ENCODE peak calls at places on chromosomes 7 and 10, in seven cellular contexts. J is T-helper 2 cell; B is LoVo; L is GM23248; R is activated CD4-positive, alpha-beta T cell treated with anti-CD3 and anti-CD28 coated beads, Interleukin-2, amount 50 U/mL, for 48 hours; X is AG08396; K is psoas muscle. V is an unnamed sample.

GRCh38 chr7:134701272-134701671 is 54.6 kb downstream of the BPGM start:
- DNase-seq in K (no peak), X (no peak), L (peak), B (no peak), R (no peak), J (no peak), V (peak)

GRCh38 chr7:46478046-46478445 is 557.0 kb upstream of the IGFBP3 start:
- DNase-seq in J (no peak), R (no peak), K (no peak), L (peak), B (peak), X (peak), V (peak)

GRCh38 chr7:4937411-4937810 is 21.6 kb downstream of the MMD2 start:
- DNase-seq in K (no peak), X (no peak), R (no peak), J (no peak), L (no peak), B (no peak), V (no peak)

GRCh38 chr10:72009062-72009429 is 44.9 kb downstream of the CHST3 start:
- DNase-seq in J (no peak), L (peak), K (no peak), X (no peak), R (no peak), B (no peak), V (no peak)

GRCh38 chr7:145848691-145849090 is 267.9 kb upstream of the CNTNAP2 start:
- DNase-seq in J (no peak), K (no peak), X (no peak), R (no peak), L (no peak), B (peak), V (no peak)

GRCh38 chr10:91610444-91610843 is 22.4 kb downstream of the PPP1R3C start:
- DNase-seq in J (no peak), B (no peak), L (peak), R (no peak), X (no peak), K (no peak), V (no peak)

GRCh38 chr7:151861881-151862280 is 15.0 kb downstream of the PRKAG2 start:
- DNase-seq in K (no peak), X (no peak), R (no peak), B (no peak), L (no peak), J (no peak), V (no peak)

GRCh38 chr7:157302314-157302711 is 34.5 kb upstream of the DNAJB6 start:
- DNase-seq in J (peak), L (peak), B (no peak), K (peak), X (peak), R (peak), V (peak)

GRCh38 chr10:24350111-24350921 is 141.4 kb downstream of the KIAA1217 start:
- DNase-seq in K (no peak), R (no peak), J (no peak), B (no peak), X (no peak), L (no peak), V (no peak)

GRCh38 chr10:60604356-60604755 is 173.9 kb upstream of the CDK1 start:
- DNase-seq in X (no peak), K (no peak), L (peak), B (no peak), J (no peak), R (no peak), V (no peak)

GRCh38 chr10:86341361-86341811 is 25.2 kb downstream of the GRID1 start:
- DNase-seq in B (no peak), X (no peak), L (peak), K (no peak), R (no peak), J (no peak), V (no peak)

GRCh38 chr10:57320416-57320815 is 947.3 kb downstream of the IPMK start:
- DNase-seq in K (no peak), R (no peak), B (no peak), X (no peak), J (no peak), L (no peak), V (no peak)

GRCh38 chr7:25967278-25968204 is 184.5 kb upstream of the NFE2L3 start:
- DNase-seq in R (no peak), B (no peak), K (no peak), L (no peak), X (no peak), J (no peak), V (no peak)

GRCh38 chr7:134691820-134692705 is 45.4 kb downstream of the BPGM start:
- DNase-seq in J (no peak), K (no peak), B (no peak), L (peak), R (no peak), X (no peak), V (peak)

GRCh38 chr7:70694909-70695803 is 436.8 kb upstream of the GALNT17 start:
- DNase-seq in R (no peak), B (no peak), J (no peak), X (peak), L (peak), K (peak), V (no peak)

GRCh38 chr7:33196194-33196593 is 66.8 kb downstream of the BBS9 start:
- DNase-seq in X (no peak), K (no peak), B (no peak), J (no peak), L (peak), R (no peak), V (no peak)

GRCh38 chr10:1434202-1434601 is 303.1 kb downstream of the ADARB2 start:
- DNase-seq in X (no peak), L (no peak), K (no peak), R (no peak), J (no peak), B (no peak), V (no peak)

GRCh38 chr10:112424658-112425057 is 22.1 kb downstream of the ZDHHC6 start:
- DNase-seq in J (no peak), K (no peak), L (no peak), X (no peak), B (no peak), R (no peak), V (no peak)

GRCh38 chr10:132113206-132113605 is 47.5 kb downstream of the JAKMIP3 start:
- DNase-seq in X (no peak), L (no peak), R (no peak), K (no peak), J (no peak), B (no peak), V (no peak)

GRCh38 chr10:23198940-23199767 is 7.0 kb downstream of the PTF1A start:
- DNase-seq in R (no peak), B (no peak), K (no peak), X (no peak), J (no peak), L (no peak), V (no peak)

GRCh38 chr10:68856352-68856751 is 29.0 kb downstream of the STOX1 start:
- DNase-seq in R (no peak), B (no peak), X (no peak), J (no peak), K (no peak), L (no peak), V (no peak)

GRCh38 chr7:46206474-46207060 is 285.5 kb upstream of the IGFBP3 start:
- DNase-seq in K (no peak), L (no peak), J (no peak), B (no peak), X (no peak), R (no peak), V (no peak)

GRCh38 chr7:108146070-108146842 is 16.1 kb upstream of the LAMB4 start:
- DNase-seq in X (peak), L (peak), B (peak), J (no peak), K (no peak), R (peak), V (peak)

GRCh38 chr7:78099715-78100477 is 301.3 kb downstream of the PHTF2 start:
- DNase-seq in R (no peak), K (no peak), L (peak), J (no peak), X (no peak), B (no peak), V (no peak)

GRCh38 chr7:2520808-2521146 is 1.2 kb downstream of the LFNG start:
- DNase-seq in J (no peak), B (no peak), L (peak), X (no peak), K (no peak), R (no peak), V (no peak)